ENCODE peak calls at places on chromosomes 4 and X, in nine cellular contexts. One of them, this sample, is unnamed.

GRCh38 chr4:81256059-81256635 is 41.1 kb upstream of the PRKG2 start:
- DNase-seq in mucosa of descending colon: no peak
- DNase-seq in lower lobe of right lung: no peak
- DNase-seq in Calu3: no peak
- DNase-seq in uterus: no peak
- DNase-seq in WERI-Rb-1: no peak
- DNase-seq in HepG2: no peak
- DNase-seq in dorsolateral prefrontal cortex: no peak
- DNase-seq in stomach: no peak
- DNase-seq in this sample: no peak

GRCh38 chr4:150943126-150943525 is 72.0 kb downstream of the LRBA start:
- DNase-seq in lower lobe of right lung: no peak
- DNase-seq in HepG2: no peak
- DNase-seq in uterus: no peak
- DNase-seq in dorsolateral prefrontal cortex: no peak
- DNase-seq in Calu3: no peak
- DNase-seq in mucosa of descending colon: no peak
- DNase-seq in stomach: no peak
- DNase-seq in WERI-Rb-1: no peak
- DNase-seq in this sample: no peak

GRCh38 chr4:99205104-99205979 is 13.7 kb downstream of the ADH6 start:
- DNase-seq in Calu3: no peak
- DNase-seq in dorsolateral prefrontal cortex: no peak
- DNase-seq in mucosa of descending colon: peak; percentile 48
- DNase-seq in lower lobe of right lung: no peak
- DNase-seq in stomach: no peak
- DNase-seq in uterus: peak; percentile 60
- DNase-seq in WERI-Rb-1: peak; percentile 25
- DNase-seq in HepG2: peak; percentile 83
- DNase-seq in this sample: peak; percentile 90

GRCh38 chr4:65437102-65437501 is 233.2 kb downstream of the EPHA5 start:
- DNase-seq in HepG2: no peak
- DNase-seq in uterus: no peak
- DNase-seq in stomach: no peak
- DNase-seq in Calu3: no peak
- DNase-seq in WERI-Rb-1: no peak
- DNase-seq in dorsolateral prefrontal cortex: no peak
- DNase-seq in mucosa of descending colon: no peak
- DNase-seq in lower lobe of right lung: no peak
- DNase-seq in this sample: peak; percentile 78

GRCh38 chrX:36961590-36961989 is 46.6 kb upstream of the FAM47C start:
- DNase-seq in stomach: no peak
- DNase-seq in uterus: no peak
- DNase-seq in dorsolateral prefrontal cortex: no peak
- DNase-seq in WERI-Rb-1: no peak
- DNase-seq in Calu3: peak; percentile 42
- DNase-seq in HepG2: peak; percentile 1
- DNase-seq in mucosa of descending colon: no peak
- DNase-seq in lower lobe of right lung: no peak
- DNase-seq in this sample: no peak

GRCh38 chrX:552496-552895 is 78.1 kb upstream of the SHOX start:
- DNase-seq in dorsolateral prefrontal cortex: no peak
- DNase-seq in stomach: no peak
- DNase-seq in Calu3: no peak
- DNase-seq in uterus: no peak
- DNase-seq in HepG2: no peak
- DNase-seq in mucosa of descending colon: no peak
- DNase-seq in WERI-Rb-1: no peak
- DNase-seq in lower lobe of right lung: no peak
- DNase-seq in this sample: no peak

GRCh38 chr4:57163530-57164459 is 53.6 kb upstream of the IGFBP7 start:
- DNase-seq in stomach: peak; percentile 77
- DNase-seq in mucosa of descending colon: peak; percentile 85
- DNase-seq in Calu3: peak; percentile 76
- DNase-seq in dorsolateral prefrontal cortex: peak; percentile 88
- DNase-seq in lower lobe of right lung: peak; percentile 82
- DNase-seq in HepG2: peak; percentile 68
- DNase-seq in WERI-Rb-1: peak; percentile 81
- DNase-seq in uterus: peak; percentile 72
- DNase-seq in this sample: peak; percentile 75

GRCh38 chrX:40834225-40834624 is 98.9 kb upstream of the MED14 start:
- DNase-seq in HepG2: no peak
- DNase-seq in lower lobe of right lung: no peak
- DNase-seq in stomach: no peak
- DNase-seq in WERI-Rb-1: no peak
- DNase-seq in Calu3: no peak
- DNase-seq in uterus: no peak
- DNase-seq in dorsolateral prefrontal cortex: no peak
- DNase-seq in mucosa of descending colon: no peak
- DNase-seq in this sample: no peak

GRCh38 chr4:150231108-150231770 is 153.0 kb downstream of the DCLK2 start:
- DNase-seq in Calu3: no peak
- DNase-seq in mucosa of descending colon: no peak
- DNase-seq in lower lobe of right lung: no peak
- DNase-seq in stomach: no peak
- DNase-seq in dorsolateral prefrontal cortex: no peak
- DNase-seq in uterus: no peak
- DNase-seq in HepG2: no peak
- DNase-seq in WERI-Rb-1: no peak
- DNase-seq in this sample: no peak

GRCh38 chrX:38041237-38041636 is 34.9 kb downstream of the SYTL5 start:
- DNase-seq in HepG2: peak; percentile 0
- DNase-seq in Calu3: no peak
- DNase-seq in WERI-Rb-1: no peak
- DNase-seq in mucosa of descending colon: no peak
- DNase-seq in uterus: no peak
- DNase-seq in dorsolateral prefrontal cortex: no peak
- DNase-seq in lower lobe of right lung: no peak
- DNase-seq in stomach: no peak
- DNase-seq in this sample: no peak

GRCh38 chrX:134144231-134144630 is 92.8 kb upstream of the CCDC160 start:
- DNase-seq in lower lobe of right lung: no peak
- DNase-seq in Calu3: peak; percentile 3
- DNase-seq in mucosa of descending colon: peak; percentile 2
- DNase-seq in stomach: no peak
- DNase-seq in dorsolateral prefrontal cortex: no peak
- DNase-seq in uterus: no peak
- DNase-seq in WERI-Rb-1: no peak
- DNase-seq in HepG2: peak; percentile 25
- DNase-seq in this sample: peak; percentile 1
- TF ChIP-seq CTCF in lower lobe of right lung: peak; percentile 12
- TF ChIP-seq CTCF in Calu3: no peak
- TF ChIP-seq CTCF in mucosa of descending colon: no peak
- TF ChIP-seq CTCF in stomach: no peak
- TF ChIP-seq CTCF in dorsolateral prefrontal cortex: no peak
- TF ChIP-seq CTCF in uterus: no peak
- TF ChIP-seq CTCF in WERI-Rb-1: no peak
- TF ChIP-seq CTCF in HepG2: peak; percentile 51
- TF ChIP-seq CTCF in this sample: peak; percentile 22

GRCh38 chr4:182624281-182624680 is 292.9 kb downstream of the DCTD start:
- DNase-seq in HepG2: no peak
- DNase-seq in dorsolateral prefrontal cortex: no peak
- DNase-seq in uterus: no peak
- DNase-seq in Calu3: no peak
- DNase-seq in WERI-Rb-1: no peak
- DNase-seq in lower lobe of right lung: no peak
- DNase-seq in stomach: no peak
- DNase-seq in mucosa of descending colon: no peak
- DNase-seq in this sample: no peak
- TF ChIP-seq CTCF in HepG2: no peak
- TF ChIP-seq CTCF in dorsolateral prefrontal cortex: no peak
- TF ChIP-seq CTCF in uterus: no peak
- TF ChIP-seq CTCF in Calu3: no peak
- TF ChIP-seq CTCF in WERI-Rb-1: no peak
- TF ChIP-seq CTCF in lower lobe of right lung: no peak
- TF ChIP-seq CTCF in stomach: no peak
- TF ChIP-seq CTCF in mucosa of descending colon: no peak
- TF ChIP-seq CTCF in this sample: no peak

GRCh38 chrX:18934708-18935107 is 49.2 kb downstream of the PHKA2 start:
- DNase-seq in HepG2: no peak
- DNase-seq in uterus: no peak
- DNase-seq in mucosa of descending colon: no peak
- DNase-seq in dorsolateral prefrontal cortex: no peak
- DNase-seq in WERI-Rb-1: no peak
- DNase-seq in Calu3: no peak
- DNase-seq in lower lobe of right lung: no peak
- DNase-seq in stomach: no peak
- DNase-seq in this sample: no peak

GRCh38 chrX:18935893-18936292 is 48.0 kb downstream of the PHKA2 start:
- DNase-seq in stomach: no peak
- DNase-seq in HepG2: no peak
- DNase-seq in Calu3: peak; percentile 5
- DNase-seq in uterus: no peak
- DNase-seq in WERI-Rb-1: no peak
- DNase-seq in dorsolateral prefrontal cortex: no peak
- DNase-seq in mucosa of descending colon: no peak
- DNase-seq in lower lobe of right lung: no peak
- DNase-seq in this sample: no peak

GRCh38 chrX:18929775-18930174 is 54.1 kb downstream of the PHKA2 start:
- DNase-seq in uterus: no peak
- DNase-seq in lower lobe of right lung: no peak
- DNase-seq in WERI-Rb-1: no peak
- DNase-seq in HepG2: no peak
- DNase-seq in mucosa of descending colon: no peak
- DNase-seq in Calu3: no peak
- DNase-seq in dorsolateral prefrontal cortex: no peak
- DNase-seq in stomach: no peak
- DNase-seq in this sample: no peak

GRCh38 chrX:18933611-18934010 is 50.3 kb downstream of the PHKA2 start:
- DNase-seq in Calu3: no peak
- DNase-seq in WERI-Rb-1: no peak
- DNase-seq in stomach: no peak
- DNase-seq in HepG2: no peak
- DNase-seq in dorsolateral prefrontal cortex: no peak
- DNase-seq in mucosa of descending colon: no peak
- DNase-seq in uterus: no peak
- DNase-seq in lower lobe of right lung: no peak
- DNase-seq in this sample: no peak

GRCh38 chrX:18931972-18932371 is 51.9 kb downstream of the PHKA2 start:
- DNase-seq in HepG2: peak; percentile 2
- DNase-seq in Calu3: peak; percentile 10
- DNase-seq in dorsolateral prefrontal cortex: no peak
- DNase-seq in mucosa of descending colon: peak; percentile 27
- DNase-seq in lower lobe of right lung: no peak
- DNase-seq in uterus: no peak
- DNase-seq in stomach: no peak
- DNase-seq in WERI-Rb-1: peak; percentile 28
- DNase-seq in this sample: peak; percentile 41
- TF ChIP-seq CTCF in HepG2: no peak
- TF ChIP-seq CTCF in Calu3: no peak
- TF ChIP-seq CTCF in dorsolateral prefrontal cortex: peak; percentile 22
- TF ChIP-seq CTCF in mucosa of descending colon: no peak
- TF ChIP-seq CTCF in lower lobe of right lung: peak; percentile 20
- TF ChIP-seq CTCF in uterus: no peak
- TF ChIP-seq CTCF in stomach: no peak
- TF ChIP-seq CTCF in WERI-Rb-1: peak; percentile 62
- TF ChIP-seq CTCF in this sample: peak; percentile 41

GRCh38 chr4:1859389-1859753 is 3.4 kb upstream of the LETM1 start:
- DNase-seq in HepG2: no peak
- DNase-seq in WERI-Rb-1: no peak
- DNase-seq in Calu3: no peak
- DNase-seq in lower lobe of right lung: no peak
- DNase-seq in stomach: no peak
- DNase-seq in dorsolateral prefrontal cortex: no peak
- DNase-seq in uterus: no peak
- DNase-seq in mucosa of descending colon: no peak
- DNase-seq in this sample: no peak
- TF ChIP-seq CTCF in HepG2: peak; percentile 68
- TF ChIP-seq CTCF in WERI-Rb-1: no peak
- TF ChIP-seq CTCF in Calu3: no peak
- TF ChIP-seq CTCF in lower lobe of right lung: no peak
- TF ChIP-seq CTCF in stomach: no peak
- TF ChIP-seq CTCF in dorsolateral prefrontal cortex: no peak
- TF ChIP-seq CTCF in uterus: no peak
- TF ChIP-seq CTCF in mucosa of descending colon: no peak
- TF ChIP-seq CTCF in this sample: no peak

DNA sequence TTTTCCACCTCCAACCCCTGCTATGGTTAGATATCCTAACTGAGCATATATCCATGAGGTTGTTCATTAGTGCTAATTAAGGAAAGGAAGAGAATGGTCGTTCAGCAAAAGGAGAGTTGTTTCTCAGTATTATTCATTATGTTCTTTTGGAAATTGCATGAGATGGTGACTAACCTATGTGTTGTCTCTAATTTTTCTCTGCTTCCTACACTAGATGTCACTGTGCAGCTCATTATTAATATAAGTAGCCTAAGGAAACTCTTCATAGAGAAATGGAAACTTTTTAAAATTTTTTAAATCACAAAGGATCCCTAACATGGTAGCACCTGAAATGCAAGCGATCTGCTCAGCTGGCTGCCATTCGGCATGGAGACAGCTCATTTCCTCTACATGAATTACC is 67.7 kb upstream of the FAM9A start:
- DNase-seq in mucosa of descending colon: no peak
- DNase-seq in lower lobe of right lung: no peak
- DNase-seq in stomach: no peak
- DNase-seq in uterus: no peak
- DNase-seq in HepG2: no peak
- DNase-seq in dorsolateral prefrontal cortex: no peak
- DNase-seq in WERI-Rb-1: no peak
- DNase-seq in Calu3: no peak
- DNase-seq in this sample: peak; percentile 23
- TF ChIP-seq CTCF in mucosa of descending colon: no peak
- TF ChIP-seq CTCF in lower lobe of right lung: no peak
- TF ChIP-seq CTCF in stomach: no peak
- TF ChIP-seq CTCF in uterus: peak; percentile 28
- TF ChIP-seq CTCF in HepG2: no peak
- TF ChIP-seq CTCF in dorsolateral prefrontal cortex: no peak
- TF ChIP-seq CTCF in WERI-Rb-1: no peak
- TF ChIP-seq CTCF in Calu3: no peak
- TF ChIP-seq CTCF in this sample: no peak